ENCODE peak calls at places on chromosomes 7 and 10, in six cellular contexts. One of them, this sample, is unnamed.

GRCh38 chr10:113007821-113008220 is 57.8 kb downstream of the TCF7L2 start:
- DNase-seq in GM04504: no peak
- DNase-seq in brain microvascular endothelial cell: no peak
- DNase-seq in endothelial cell: no peak
- DNase-seq in activated T-cell treated with anti-CD3 and anti-CD28 coated beads for 1 hour: no peak
- DNase-seq in fibroblast of the aortic adventitia: peak
- DNase-seq in this sample: no peak

GRCh38 chr10:95374597-95375209 is 83.9 kb upstream of the PDLIM1 start:
- DNase-seq in GM04504: peak
- DNase-seq in brain microvascular endothelial cell: peak
- DNase-seq in endothelial cell: peak
- DNase-seq in activated T-cell treated with anti-CD3 and anti-CD28 coated beads for 1 hour: peak
- DNase-seq in fibroblast of the aortic adventitia: peak
- DNase-seq in this sample: peak

GRCh38 chr7:12220321-12221046 is 9.4 kb downstream of the TMEM106B start:
- DNase-seq in GM04504: no peak
- DNase-seq in brain microvascular endothelial cell: no peak
- DNase-seq in endothelial cell: no peak
- DNase-seq in activated T-cell treated with anti-CD3 and anti-CD28 coated beads for 1 hour: no peak
- DNase-seq in fibroblast of the aortic adventitia: peak
- DNase-seq in this sample: no peak

GRCh38 chr10:101812606-101813005 is 5.6 kb downstream of the OGA start:
- DNase-seq in GM04504: no peak
- DNase-seq in brain microvascular endothelial cell: no peak
- DNase-seq in endothelial cell: no peak
- DNase-seq in activated T-cell treated with anti-CD3 and anti-CD28 coated beads for 1 hour: no peak
- DNase-seq in fibroblast of the aortic adventitia: no peak
- DNase-seq in this sample: no peak

GRCh38 chr10:49318028-49318427 is 19.1 kb downstream of the C10orf71 start:
- DNase-seq in GM04504: no peak
- DNase-seq in brain microvascular endothelial cell: no peak
- DNase-seq in endothelial cell: no peak
- DNase-seq in activated T-cell treated with anti-CD3 and anti-CD28 coated beads for 1 hour: no peak
- DNase-seq in fibroblast of the aortic adventitia: no peak
- DNase-seq in this sample: no peak

GRCh38 chr10:49179699-49180511 is 8.3 kb downstream of the TMEM273 start:
- DNase-seq in GM04504: no peak
- DNase-seq in brain microvascular endothelial cell: no peak
- DNase-seq in endothelial cell: no peak
- DNase-seq in activated T-cell treated with anti-CD3 and anti-CD28 coated beads for 1 hour: no peak
- DNase-seq in fibroblast of the aortic adventitia: no peak
- DNase-seq in this sample: no peak

GRCh38 chr7:105718511-105718925 is 137.2 kb upstream of the EFCAB10 start:
- DNase-seq in GM04504: no peak
- DNase-seq in brain microvascular endothelial cell: no peak
- DNase-seq in endothelial cell: no peak
- DNase-seq in activated T-cell treated with anti-CD3 and anti-CD28 coated beads for 1 hour: no peak
- DNase-seq in fibroblast of the aortic adventitia: no peak
- DNase-seq in this sample: no peak

GRCh38 chr10:86182150-86182549 is 184.4 kb downstream of the GRID1 start:
- DNase-seq in GM04504: no peak
- DNase-seq in brain microvascular endothelial cell: no peak
- DNase-seq in endothelial cell: no peak
- DNase-seq in activated T-cell treated with anti-CD3 and anti-CD28 coated beads for 1 hour: no peak
- DNase-seq in fibroblast of the aortic adventitia: no peak
- DNase-seq in this sample: no peak